ENCODE peak calls at places on chromosomes 13 and 19, in seven cellular contexts. S is H1, N is Panc1, B is SK-N-SH, E is GM12878, Q is HepG2, H is K562. W is an unnamed sample.

GRCh38 chr13:101514695-101515275 is 62.3 kb downstream of the ITGBL1 start:
- DNase-seq in S (no peak), N (no peak), B (peak), E (no peak), Q (peak), H (peak), W (peak)

GRCh38 chr13:70023506-70023905 is 84.1 kb upstream of the ATXN8OS start:
- DNase-seq in S (no peak), N (no peak), B (no peak), E (no peak), Q (no peak), H (no peak), W (no peak)

GRCh38 chr13:93268327-93269028 is 41.9 kb downstream of the GPC6 start:
- DNase-seq in S (no peak), N (no peak), B (no peak), E (no peak), Q (no peak), H (no peak), W (no peak)

GRCh38 chr19:8585894-8586750 is 8.9 kb upstream of the MYO1F start:
- DNase-seq in S (peak), N (no peak), B (peak), E (no peak), Q (peak), H (peak), W (peak)

GRCh38 chr13:79541426-79542049 is 60.6 kb downstream of the NDFIP2 start:
- DNase-seq in S (no peak), N (peak), B (peak), E (peak), Q (peak), H (peak), W (peak)

GRCh38 chr13:76799696-76800095 is 86.5 kb downstream of the KCTD12 start:
- DNase-seq in S (no peak), N (no peak), B (no peak), E (no peak), Q (no peak), H (no peak), W (no peak)

GRCh38 chr13:113905018-113905417 is 41.1 kb upstream of the GAS6 start:
- DNase-seq in S (no peak), N (no peak), B (no peak), E (no peak), Q (no peak), H (no peak), W (no peak)

GRCh38 chr19:40684280-40684679 is 6.2 kb downstream of the NUMBL start:
- DNase-seq in S (no peak), N (no peak), B (no peak), E (no peak), Q (no peak), H (no peak), W (no peak)

DNA sequence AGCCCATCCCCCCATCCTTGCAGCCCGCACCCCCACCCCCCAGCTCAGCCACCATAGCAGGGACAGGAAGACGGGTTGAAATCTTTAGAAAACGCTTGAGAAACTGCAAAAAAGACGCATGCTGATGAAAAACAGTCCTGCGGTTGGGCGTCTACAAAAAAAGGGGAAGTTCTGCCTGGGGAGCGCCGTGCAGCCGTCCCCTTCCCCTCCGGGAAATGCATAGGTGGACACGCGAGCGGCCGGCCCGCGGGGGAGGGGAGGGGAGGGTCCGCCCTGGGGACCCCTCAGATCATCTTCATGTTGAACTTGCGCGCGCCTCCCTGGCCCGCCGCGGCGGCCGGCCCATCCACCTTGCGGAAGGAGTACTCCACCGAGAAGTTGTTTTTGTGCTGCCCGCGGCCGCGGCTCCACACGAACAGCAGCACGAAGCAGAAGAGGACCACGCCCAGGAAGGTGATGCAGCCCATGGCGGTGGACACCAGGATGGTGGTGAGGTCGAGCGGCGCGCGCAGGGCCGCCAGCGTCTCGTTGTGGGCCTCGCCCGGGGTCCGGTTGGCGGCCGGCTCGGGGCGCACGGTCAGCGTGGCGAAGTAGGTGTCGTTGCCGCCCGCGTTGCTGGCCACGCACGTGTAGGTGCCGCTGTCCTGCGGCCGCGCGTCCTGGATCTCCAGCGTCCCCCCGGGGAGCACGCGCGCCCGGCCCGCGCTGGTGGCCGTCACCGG is 7.9 kb upstream of the PEAK3 start:
- DNase-seq in S (no peak), N (no peak), B (no peak), E (peak), Q (no peak), H (peak), W (no peak)
- TF ChIP-seq SIN3A in S (no peak), N (no peak), B (no peak), E (no peak), Q (no peak), H (no peak), W (no peak)

GRCh38 chr19:52187407-52187806 is 2.4 kb upstream of the PPP2R1A start:
- DNase-seq in S (no peak), N (no peak), B (no peak), E (no peak), Q (no peak), H (no peak), W (no peak)

GRCh38 chr19:52190679-52191293 is 934 bp downstream of the PPP2R1A start:
- DNase-seq in S (no peak), N (no peak), B (peak), E (no peak), Q (no peak), H (no peak), W (no peak)

GRCh38 chr19:52189745-52190678 is at the start of gene PPP2R1A:
- DNase-seq in S (peak), N (peak), B (peak), E (peak), Q (peak), H (peak), W (peak)

GRCh38 chr19:52191374-52191773 is 1.5 kb downstream of the PPP2R1A start:
- DNase-seq in S (no peak), N (no peak), B (no peak), E (no peak), Q (no peak), H (no peak), W (no peak)

GRCh38 chr19:52188822-52189744 is 769 bp upstream of the PPP2R1A start:
- DNase-seq in S (peak), N (no peak), B (peak), E (no peak), Q (no peak), H (no peak), W (no peak)
- TF ChIP-seq SIN3A in S (no peak), N (no peak), B (no peak), E (no peak), Q (no peak), H (no peak), W (no peak)

GRCh38 chr19:46603752-46604241 is 2.7 kb downstream of the CALM3 start:
- DNase-seq in S (no peak), N (no peak), B (peak), E (no peak), Q (no peak), H (peak), W (no peak)

GRCh38 chr19:46604781-46605355 is 3.7 kb downstream of the CALM3 start:
- DNase-seq in S (no peak), N (no peak), B (peak), E (no peak), Q (no peak), H (peak), W (no peak)

GRCh38 chr19:46606681-46607440 is 5.7 kb downstream of the CALM3 start:
- DNase-seq in S (no peak), N (no peak), B (peak), E (no peak), Q (no peak), H (peak), W (no peak)

GRCh38 chr19:46606019-46606418 is 4.9 kb downstream of the CALM3 start:
- DNase-seq in S (no peak), N (no peak), B (no peak), E (no peak), Q (no peak), H (peak), W (no peak)

DNA sequence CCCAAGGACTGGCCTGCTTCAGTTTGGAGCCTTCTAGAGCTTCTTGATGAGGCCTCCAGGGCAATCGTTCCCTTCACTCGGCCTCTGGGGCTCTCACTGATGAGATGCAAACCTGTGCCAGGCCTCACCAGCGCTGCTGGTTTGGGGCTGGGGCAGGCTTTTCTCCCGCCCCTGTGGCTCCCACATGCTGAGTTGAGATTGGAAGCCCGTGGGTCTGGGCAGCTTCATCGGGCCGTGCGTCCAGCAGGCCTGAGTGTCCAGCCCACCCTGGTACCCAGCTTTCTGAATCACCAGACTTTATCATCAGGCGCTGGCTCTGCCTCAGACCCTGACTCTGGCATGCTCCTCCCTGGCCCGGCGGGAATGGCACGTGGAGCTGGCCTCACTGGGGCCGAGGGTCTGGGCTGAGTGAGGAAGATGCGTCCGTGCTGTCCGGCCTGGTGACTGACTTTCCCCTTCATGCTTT is 4.3 kb downstream of the CALM3 start:
- DNase-seq in S (no peak), N (no peak), B (peak), E (no peak), Q (no peak), H (peak), W (no peak)
- TF ChIP-seq SIN3A in S (no peak), N (no peak), B (no peak), E (no peak), Q (no peak), H (no peak), W (no peak)

GRCh38 chr13:111508164-111508870 is 187.9 kb downstream of the TEX29 start:
- DNase-seq in S (no peak), N (no peak), B (no peak), E (no peak), Q (no peak), H (no peak), W (no peak)
- TF ChIP-seq SIN3A in S (no peak), N (no peak), B (no peak), E (no peak), Q (no peak), H (no peak), W (no peak)

DNA sequence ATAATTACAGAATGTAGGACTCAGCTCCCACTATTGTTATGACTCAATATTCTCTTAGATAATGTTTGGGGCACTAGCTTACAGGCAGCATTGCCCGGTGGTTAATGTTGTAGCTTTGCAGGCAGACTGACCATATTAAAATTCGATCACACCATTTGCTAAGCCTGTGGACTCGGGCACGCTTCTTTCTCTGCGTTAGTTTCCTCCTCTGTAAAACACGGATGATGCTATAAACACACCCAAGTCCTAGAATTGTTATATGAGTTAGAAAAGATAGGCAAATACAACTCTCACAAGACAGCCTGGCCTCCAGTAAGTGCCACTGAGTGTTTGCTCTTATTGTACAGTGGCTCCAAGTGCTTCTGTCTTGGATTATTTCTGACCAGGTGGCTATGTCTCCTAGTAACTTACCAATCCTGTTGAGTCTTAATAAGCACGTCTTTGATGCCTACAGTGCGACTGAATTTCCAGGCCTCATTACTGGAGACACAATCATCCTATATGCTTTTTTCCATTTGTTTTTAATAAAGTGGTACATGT is 50.0 kb upstream of the ALOX5AP start:
- DNase-seq in S (no peak), N (no peak), B (no peak), E (no peak), Q (no peak), H (no peak), W (no peak)
- TF ChIP-seq SIN3A in S (no peak), N (no peak), B (no peak), E (no peak), Q (no peak), H (no peak), W (no peak)

GRCh38 chr13:58056411-58056810 is 424.9 kb downstream of the PCDH17 start:
- DNase-seq in S (no peak), N (no peak), B (no peak), E (no peak), Q (no peak), H (no peak), W (no peak)
- TF ChIP-seq SIN3A in S (no peak), N (no peak), B (no peak), E (no peak), Q (no peak), H (no peak), W (no peak)

GRCh38 chr19:52398091-52398461 is 427 bp downstream of the ZNF528 start:
- DNase-seq in S (no peak), N (no peak), B (peak), E (no peak), Q (peak), H (peak), W (no peak)
- TF ChIP-seq SIN3A in S (no peak), N (no peak), B (no peak), E (no peak), Q (no peak), H (no peak), W (no peak)

W was measured in HCT116.